ENCODE peak calls at places on chromosomes 16 and 17, in five cellular contexts. S, E, U, B and X are unnamed samples.

GRCh38 chr17:61253293-61253801 is 146.3 kb upstream of the TBX2 start:
- DNase-seq in S (no peak), E (no peak), B (peak), U (no peak), X (no peak)

GRCh38 chr16:85627102-85627834 is 14.1 kb downstream of the GSE1 start:
- DNase-seq in S (no peak), U (no peak), E (no peak), B (no peak), X (no peak)

GRCh38 chr17:10034719-10035475 is 129.8 kb upstream of the RCVRN start:
- DNase-seq in S (no peak), B (no peak), U (no peak), E (no peak), X (no peak)

GRCh38 chr16:88700636-88701482 is 5.3 kb downstream of the RNF166 start:
- DNase-seq in U (no peak), S (peak), B (peak), E (peak), X (peak)

GRCh38 chr17:39863918-39864746 is at the start of gene IKZF3:
- DNase-seq in B (peak), E (peak), U (no peak), S (no peak), X (peak)

GRCh38 chr16:1019234-1019933 is 37.8 kb downstream of the SOX8 start:
- DNase-seq in U (peak), S (peak), E (no peak), B (peak), X (peak)

GRCh38 chr16:12235110-12235509 is 258.6 kb downstream of the SNX29 start:
- DNase-seq in U (no peak), S (no peak), B (no peak), E (no peak), X (peak)

GRCh38 chr16:29977063-29977462 is 3.4 kb downstream of the TAOK2 start:
- DNase-seq in E (no peak), B (no peak), U (no peak), S (no peak), X (no peak)

GRCh38 chr16:28572659-28573510 is 19.2 kb downstream of the SGF29 start:
- DNase-seq in S (no peak), B (no peak), U (peak), E (no peak), X (no peak)

GRCh38 chr16:11561856-11562255 is 24.9 kb downstream of the LITAF start:
- DNase-seq in U (no peak), E (no peak), B (no peak), S (no peak), X (no peak)

GRCh38 chr17:67258836-67259468 is 14.0 kb upstream of the HELZ start:
- DNase-seq in U (no peak), S (no peak), B (no peak), E (no peak), X (no peak)

GRCh38 chr16:89150981-89151380 is 20.6 kb upstream of the CDH15 start:
- DNase-seq in B (no peak), S (no peak), E (no peak), U (no peak), X (no peak)